ENCODE peak calls at places on chromosomes 16 and 17, in nine cellular contexts. One of them, this sample, is unnamed.

GRCh38 chr16:89863741-89864391 is 9.5 kb upstream of the TCF25 start:
- DNase-seq in endothelial cell: no peak
- DNase-seq in body of pancreas: no peak
- DNase-seq in coronary artery: no peak
- DNase-seq in OCI-LY7: peak
- DNase-seq in nephron progenitor cell: no peak
- DNase-seq in CD8-positive, alpha-beta T cell: no peak
- DNase-seq in esophagus squamous epithelium: no peak
- DNase-seq in HFF-Myc: no peak
- DNase-seq in this sample: peak

GRCh38 chr16:1152651-1153259 is at the start of gene CACNA1H:
- DNase-seq in endothelial cell: peak
- DNase-seq in body of pancreas: no peak
- DNase-seq in coronary artery: no peak
- DNase-seq in OCI-LY7: no peak
- DNase-seq in nephron progenitor cell: peak
- DNase-seq in CD8-positive, alpha-beta T cell: peak
- DNase-seq in esophagus squamous epithelium: no peak
- DNase-seq in HFF-Myc: no peak
- DNase-seq in this sample: peak

GRCh38 chr16:2008631-2009301 is 855 bp downstream of the ZNF598 start:
- DNase-seq in endothelial cell: no peak
- DNase-seq in body of pancreas: peak
- DNase-seq in coronary artery: no peak
- DNase-seq in OCI-LY7: peak
- DNase-seq in nephron progenitor cell: no peak
- DNase-seq in CD8-positive, alpha-beta T cell: no peak
- DNase-seq in esophagus squamous epithelium: no peak
- DNase-seq in HFF-Myc: no peak
- DNase-seq in this sample: no peak

GRCh38 chr17:29504711-29505110 is 62.1 kb downstream of the ABHD15 start:
- DNase-seq in endothelial cell: no peak
- DNase-seq in body of pancreas: no peak
- DNase-seq in coronary artery: no peak
- DNase-seq in OCI-LY7: no peak
- DNase-seq in nephron progenitor cell: no peak
- DNase-seq in CD8-positive, alpha-beta T cell: no peak
- DNase-seq in esophagus squamous epithelium: no peak
- DNase-seq in HFF-Myc: no peak
- DNase-seq in this sample: no peak

GRCh38 chr17:47946929-47947397 is 5.6 kb downstream of the PNPO start:
- DNase-seq in endothelial cell: peak
- DNase-seq in body of pancreas: peak
- DNase-seq in coronary artery: no peak
- DNase-seq in OCI-LY7: peak
- DNase-seq in nephron progenitor cell: peak
- DNase-seq in CD8-positive, alpha-beta T cell: peak
- DNase-seq in esophagus squamous epithelium: peak
- DNase-seq in HFF-Myc: peak
- DNase-seq in this sample: peak

GRCh38 chr17:78611636-78612035 is 34.4 kb upstream of the DNAH17 start:
- DNase-seq in endothelial cell: no peak
- DNase-seq in body of pancreas: no peak
- DNase-seq in coronary artery: no peak
- DNase-seq in OCI-LY7: no peak
- DNase-seq in nephron progenitor cell: no peak
- DNase-seq in CD8-positive, alpha-beta T cell: no peak
- DNase-seq in esophagus squamous epithelium: no peak
- DNase-seq in HFF-Myc: no peak
- DNase-seq in this sample: no peak

GRCh38 chr16:80056334-80056733 is 455.8 kb upstream of the MAF start:
- DNase-seq in endothelial cell: no peak
- DNase-seq in body of pancreas: no peak
- DNase-seq in coronary artery: no peak
- DNase-seq in OCI-LY7: no peak
- DNase-seq in nephron progenitor cell: no peak
- DNase-seq in CD8-positive, alpha-beta T cell: no peak
- DNase-seq in esophagus squamous epithelium: no peak
- DNase-seq in HFF-Myc: no peak
- DNase-seq in this sample: no peak

GRCh38 chr16:71474864-71475263 is 12.8 kb upstream of the ZNF23 start:
- DNase-seq in endothelial cell: no peak
- DNase-seq in body of pancreas: no peak
- DNase-seq in coronary artery: no peak
- DNase-seq in OCI-LY7: no peak
- DNase-seq in nephron progenitor cell: no peak
- DNase-seq in CD8-positive, alpha-beta T cell: no peak
- DNase-seq in esophagus squamous epithelium: no peak
- DNase-seq in HFF-Myc: peak
- DNase-seq in this sample: no peak

GRCh38 chr16:65700599-65700998 is 578.7 kb upstream of the CDH11 start:
- DNase-seq in endothelial cell: no peak
- DNase-seq in body of pancreas: no peak
- DNase-seq in coronary artery: no peak
- DNase-seq in OCI-LY7: no peak
- DNase-seq in nephron progenitor cell: no peak
- DNase-seq in CD8-positive, alpha-beta T cell: no peak
- DNase-seq in esophagus squamous epithelium: no peak
- DNase-seq in HFF-Myc: no peak
- DNase-seq in this sample: no peak

GRCh38 chr16:65698943-65699342 is 577.1 kb upstream of the CDH11 start:
- DNase-seq in endothelial cell: no peak
- DNase-seq in body of pancreas: no peak
- DNase-seq in coronary artery: no peak
- DNase-seq in OCI-LY7: no peak
- DNase-seq in nephron progenitor cell: no peak
- DNase-seq in CD8-positive, alpha-beta T cell: no peak
- DNase-seq in esophagus squamous epithelium: no peak
- DNase-seq in HFF-Myc: peak
- DNase-seq in this sample: no peak

GRCh38 chr16:65702707-65703402 is 581.0 kb upstream of the CDH11 start:
- DNase-seq in endothelial cell: no peak
- DNase-seq in body of pancreas: no peak
- DNase-seq in coronary artery: no peak
- DNase-seq in OCI-LY7: no peak
- DNase-seq in nephron progenitor cell: no peak
- DNase-seq in CD8-positive, alpha-beta T cell: no peak
- DNase-seq in esophagus squamous epithelium: no peak
- DNase-seq in HFF-Myc: no peak
- DNase-seq in this sample: no peak

GRCh38 chr16:65697516-65697915 is 575.7 kb upstream of the CDH11 start:
- DNase-seq in endothelial cell: no peak
- DNase-seq in body of pancreas: no peak
- DNase-seq in coronary artery: no peak
- DNase-seq in OCI-LY7: no peak
- DNase-seq in nephron progenitor cell: no peak
- DNase-seq in CD8-positive, alpha-beta T cell: no peak
- DNase-seq in esophagus squamous epithelium: no peak
- DNase-seq in HFF-Myc: no peak
- DNase-seq in this sample: no peak

GRCh38 chr16:65697061-65697460 is 575.2 kb upstream of the CDH11 start:
- DNase-seq in endothelial cell: no peak
- DNase-seq in body of pancreas: no peak
- DNase-seq in coronary artery: no peak
- DNase-seq in OCI-LY7: no peak
- DNase-seq in nephron progenitor cell: no peak
- DNase-seq in CD8-positive, alpha-beta T cell: no peak
- DNase-seq in esophagus squamous epithelium: no peak
- DNase-seq in HFF-Myc: no peak
- DNase-seq in this sample: no peak
- TF ChIP-seq CTCF in endothelial cell: no peak
- TF ChIP-seq CTCF in body of pancreas: no peak
- TF ChIP-seq CTCF in coronary artery: no peak
- TF ChIP-seq CTCF in OCI-LY7: peak
- TF ChIP-seq CTCF in nephron progenitor cell: no peak
- TF ChIP-seq CTCF in CD8-positive, alpha-beta T cell: no peak
- TF ChIP-seq CTCF in esophagus squamous epithelium: no peak
- TF ChIP-seq CTCF in HFF-Myc: peak
- TF ChIP-seq CTCF in this sample: no peak

GRCh38 chr17:69716571-69716970 is 302.1 kb downstream of the MAP2K6 start:
- DNase-seq in endothelial cell: no peak
- DNase-seq in body of pancreas: no peak
- DNase-seq in coronary artery: no peak
- DNase-seq in OCI-LY7: no peak
- DNase-seq in nephron progenitor cell: no peak
- DNase-seq in CD8-positive, alpha-beta T cell: no peak
- DNase-seq in esophagus squamous epithelium: no peak
- DNase-seq in HFF-Myc: no peak
- DNase-seq in this sample: no peak

GRCh38 chr17:69717214-69717613 is 302.7 kb downstream of the MAP2K6 start:
- DNase-seq in endothelial cell: no peak
- DNase-seq in body of pancreas: no peak
- DNase-seq in coronary artery: no peak
- DNase-seq in OCI-LY7: no peak
- DNase-seq in nephron progenitor cell: no peak
- DNase-seq in CD8-positive, alpha-beta T cell: no peak
- DNase-seq in esophagus squamous epithelium: no peak
- DNase-seq in HFF-Myc: no peak
- DNase-seq in this sample: no peak

GRCh38 chr17:69717819-69718218 is 303.3 kb downstream of the MAP2K6 start:
- DNase-seq in endothelial cell: no peak
- DNase-seq in body of pancreas: no peak
- DNase-seq in coronary artery: no peak
- DNase-seq in OCI-LY7: no peak
- DNase-seq in nephron progenitor cell: no peak
- DNase-seq in CD8-positive, alpha-beta T cell: no peak
- DNase-seq in esophagus squamous epithelium: no peak
- DNase-seq in HFF-Myc: no peak
- DNase-seq in this sample: no peak

GRCh38 chr17:69722518-69722917 is 308.0 kb downstream of the MAP2K6 start:
- DNase-seq in endothelial cell: no peak
- DNase-seq in body of pancreas: no peak
- DNase-seq in coronary artery: no peak
- DNase-seq in OCI-LY7: no peak
- DNase-seq in nephron progenitor cell: no peak
- DNase-seq in CD8-positive, alpha-beta T cell: no peak
- DNase-seq in esophagus squamous epithelium: no peak
- DNase-seq in HFF-Myc: no peak
- DNase-seq in this sample: no peak

GRCh38 chr17:69719474-69720048 is 305.1 kb downstream of the MAP2K6 start:
- DNase-seq in endothelial cell: no peak
- DNase-seq in body of pancreas: no peak
- DNase-seq in coronary artery: no peak
- DNase-seq in OCI-LY7: no peak
- DNase-seq in nephron progenitor cell: no peak
- DNase-seq in CD8-positive, alpha-beta T cell: no peak
- DNase-seq in esophagus squamous epithelium: no peak
- DNase-seq in HFF-Myc: no peak
- DNase-seq in this sample: no peak
- TF ChIP-seq CTCF in endothelial cell: no peak
- TF ChIP-seq CTCF in body of pancreas: no peak
- TF ChIP-seq CTCF in coronary artery: no peak
- TF ChIP-seq CTCF in OCI-LY7: no peak
- TF ChIP-seq CTCF in nephron progenitor cell: no peak
- TF ChIP-seq CTCF in CD8-positive, alpha-beta T cell: no peak
- TF ChIP-seq CTCF in esophagus squamous epithelium: no peak
- TF ChIP-seq CTCF in HFF-Myc: no peak
- TF ChIP-seq CTCF in this sample: no peak

GRCh38 chr16:68512742-68513141 is 26.3 kb upstream of the ZFP90 start:
- DNase-seq in endothelial cell: no peak
- DNase-seq in body of pancreas: no peak
- DNase-seq in coronary artery: no peak
- DNase-seq in OCI-LY7: no peak
- DNase-seq in nephron progenitor cell: no peak
- DNase-seq in CD8-positive, alpha-beta T cell: no peak
- DNase-seq in esophagus squamous epithelium: no peak
- DNase-seq in HFF-Myc: no peak
- DNase-seq in this sample: no peak

GRCh38 chr16:68514511-68514910 is 24.6 kb upstream of the ZFP90 start:
- DNase-seq in endothelial cell: no peak
- DNase-seq in body of pancreas: no peak
- DNase-seq in coronary artery: no peak
- DNase-seq in OCI-LY7: no peak
- DNase-seq in nephron progenitor cell: no peak
- DNase-seq in CD8-positive, alpha-beta T cell: no peak
- DNase-seq in esophagus squamous epithelium: no peak
- DNase-seq in HFF-Myc: no peak
- DNase-seq in this sample: no peak

GRCh38 chr16:68519225-68519745 is 19.8 kb upstream of the ZFP90 start:
- DNase-seq in endothelial cell: no peak
- DNase-seq in body of pancreas: no peak
- DNase-seq in coronary artery: no peak
- DNase-seq in OCI-LY7: no peak
- DNase-seq in nephron progenitor cell: no peak
- DNase-seq in CD8-positive, alpha-beta T cell: no peak
- DNase-seq in esophagus squamous epithelium: no peak
- DNase-seq in HFF-Myc: no peak
- DNase-seq in this sample: no peak

GRCh38 chr16:68520649-68521086 is 18.4 kb upstream of the ZFP90 start:
- DNase-seq in endothelial cell: peak
- DNase-seq in body of pancreas: peak
- DNase-seq in coronary artery: peak
- DNase-seq in OCI-LY7: peak
- DNase-seq in nephron progenitor cell: peak
- DNase-seq in CD8-positive, alpha-beta T cell: peak
- DNase-seq in esophagus squamous epithelium: peak
- DNase-seq in HFF-Myc: peak
- DNase-seq in this sample: peak

DNA sequence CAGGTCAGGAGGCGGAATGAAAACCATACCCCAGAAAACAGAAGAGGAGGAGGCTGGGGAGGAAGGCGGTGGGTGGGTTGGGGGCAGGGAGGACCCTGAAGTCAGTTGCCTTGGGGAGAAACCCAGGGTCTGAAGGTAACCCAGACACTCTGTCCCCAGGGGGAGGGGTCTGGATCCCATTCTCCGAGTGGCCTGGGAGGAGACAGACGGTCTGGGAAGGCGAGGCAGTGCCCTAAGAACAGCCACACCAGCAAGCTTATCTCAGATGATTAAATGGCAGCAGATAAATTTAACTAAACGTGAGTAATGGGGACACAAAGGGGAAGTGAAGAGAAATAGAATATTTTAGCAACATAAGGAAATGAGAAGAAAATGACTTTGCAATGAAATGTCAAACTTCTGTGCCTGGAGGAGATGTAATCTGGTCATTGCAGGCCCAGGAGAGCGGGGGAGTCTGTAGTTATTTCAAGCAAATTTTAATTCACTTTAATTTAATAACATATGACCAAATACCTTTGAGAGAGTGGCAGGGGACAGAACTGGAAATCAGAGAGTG is 21.4 kb upstream of the ZFP90 start:
- DNase-seq in endothelial cell: no peak
- DNase-seq in body of pancreas: no peak
- DNase-seq in coronary artery: no peak
- DNase-seq in OCI-LY7: no peak
- DNase-seq in nephron progenitor cell: no peak
- DNase-seq in CD8-positive, alpha-beta T cell: no peak
- DNase-seq in esophagus squamous epithelium: no peak
- DNase-seq in HFF-Myc: no peak
- DNase-seq in this sample: no peak
- TF ChIP-seq CTCF in endothelial cell: no peak
- TF ChIP-seq CTCF in body of pancreas: no peak
- TF ChIP-seq CTCF in coronary artery: no peak
- TF ChIP-seq CTCF in OCI-LY7: no peak
- TF ChIP-seq CTCF in nephron progenitor cell: no peak
- TF ChIP-seq CTCF in CD8-positive, alpha-beta T cell: no peak
- TF ChIP-seq CTCF in esophagus squamous epithelium: no peak
- TF ChIP-seq CTCF in HFF-Myc: no peak
- TF ChIP-seq CTCF in this sample: no peak

GRCh38 chr17:64155751-64156544 is 26.0 kb upstream of the ERN1 start:
- DNase-seq in endothelial cell: no peak
- DNase-seq in body of pancreas: peak
- DNase-seq in coronary artery: no peak
- DNase-seq in OCI-LY7: no peak
- DNase-seq in nephron progenitor cell: peak
- DNase-seq in CD8-positive, alpha-beta T cell: no peak
- DNase-seq in esophagus squamous epithelium: no peak
- DNase-seq in HFF-Myc: no peak
- DNase-seq in this sample: no peak

GRCh38 chr17:64155090-64155630 is 25.2 kb upstream of the ERN1 start:
- DNase-seq in endothelial cell: no peak
- DNase-seq in body of pancreas: no peak
- DNase-seq in coronary artery: no peak
- DNase-seq in OCI-LY7: no peak
- DNase-seq in nephron progenitor cell: no peak
- DNase-seq in CD8-positive, alpha-beta T cell: no peak
- DNase-seq in esophagus squamous epithelium: no peak
- DNase-seq in HFF-Myc: no peak
- DNase-seq in this sample: no peak

GRCh38 chr17:64152428-64153125 is 22.6 kb upstream of the ERN1 start:
- DNase-seq in endothelial cell: no peak
- DNase-seq in body of pancreas: no peak
- DNase-seq in coronary artery: no peak
- DNase-seq in OCI-LY7: no peak
- DNase-seq in nephron progenitor cell: no peak
- DNase-seq in CD8-positive, alpha-beta T cell: no peak
- DNase-seq in esophagus squamous epithelium: no peak
- DNase-seq in HFF-Myc: no peak
- DNase-seq in this sample: no peak

GRCh38 chr17:64153565-64153964 is 23.6 kb upstream of the ERN1 start:
- DNase-seq in endothelial cell: no peak
- DNase-seq in body of pancreas: no peak
- DNase-seq in coronary artery: no peak
- DNase-seq in OCI-LY7: no peak
- DNase-seq in nephron progenitor cell: no peak
- DNase-seq in CD8-positive, alpha-beta T cell: no peak
- DNase-seq in esophagus squamous epithelium: no peak
- DNase-seq in HFF-Myc: no peak
- DNase-seq in this sample: no peak

DNA sequence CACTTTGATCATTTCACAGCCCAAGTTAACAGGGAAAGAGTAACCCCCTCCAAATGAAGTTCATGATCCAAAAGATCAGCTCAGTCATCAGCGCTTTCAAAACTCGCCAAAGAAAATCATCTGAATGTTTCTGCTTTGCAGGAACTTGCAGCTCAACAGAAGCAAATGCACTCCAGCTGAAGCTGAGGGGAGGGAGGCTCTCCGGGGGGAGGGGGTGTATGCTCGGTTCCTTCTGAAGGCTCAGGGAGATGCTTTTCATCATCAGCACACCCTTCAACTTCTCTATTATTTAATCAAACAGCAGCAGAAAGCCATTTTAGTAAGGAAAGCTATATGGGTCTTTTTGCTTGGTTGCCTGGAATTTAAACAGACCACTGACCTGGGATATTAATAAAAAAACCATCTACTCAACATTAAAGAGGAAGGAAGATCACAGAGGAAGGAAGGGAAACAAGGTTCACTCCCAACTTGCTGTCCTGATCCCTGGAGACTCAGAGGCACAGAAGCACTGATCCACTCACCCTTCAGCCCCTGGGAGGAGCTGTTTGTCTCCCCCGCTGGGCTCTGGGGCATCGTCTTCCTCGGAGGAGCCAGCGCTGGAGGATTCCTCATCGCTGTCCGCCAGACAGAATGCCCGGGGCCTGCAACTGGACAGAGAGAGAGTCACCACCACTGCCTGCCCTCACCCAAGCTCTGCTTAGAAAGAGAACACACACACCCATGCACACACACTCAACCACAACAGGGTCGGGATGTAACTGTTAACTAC is 24.6 kb upstream of the ERN1 start:
- DNase-seq in endothelial cell: no peak
- DNase-seq in body of pancreas: no peak
- DNase-seq in coronary artery: no peak
- DNase-seq in OCI-LY7: no peak
- DNase-seq in nephron progenitor cell: no peak
- DNase-seq in CD8-positive, alpha-beta T cell: no peak
- DNase-seq in esophagus squamous epithelium: no peak
- DNase-seq in HFF-Myc: no peak
- DNase-seq in this sample: no peak
- TF ChIP-seq CTCF in endothelial cell: no peak
- TF ChIP-seq CTCF in body of pancreas: no peak
- TF ChIP-seq CTCF in coronary artery: no peak
- TF ChIP-seq CTCF in OCI-LY7: no peak
- TF ChIP-seq CTCF in nephron progenitor cell: no peak
- TF ChIP-seq CTCF in CD8-positive, alpha-beta T cell: no peak
- TF ChIP-seq CTCF in esophagus squamous epithelium: no peak
- TF ChIP-seq CTCF in HFF-Myc: peak
- TF ChIP-seq CTCF in this sample: no peak